ENCODE peak calls at places on chromosomes 11 and 22, in seven cellular contexts. G is spleen, N is AG04449, T is type B pancreatic cell, S is IMR-90, O is HFF-Myc, J is ovary. V is an unnamed sample.

GRCh38 chr22:35264986-35265385 is 7.7 kb downstream of the HMGXB4 start:
- DNase-seq in S (no peak), N (no peak), J (no peak), T (no peak), O (no peak), G (no peak), V (no peak)

GRCh38 chr11:58788355-58789023 is 56.0 kb downstream of the GLYATL2 start:
- DNase-seq in G (no peak), N (no peak), O (peak; percentile 29), T (no peak), J (peak; percentile 31), S (peak; percentile 61), V (no peak)

GRCh38 chr22:39283312-39284141 is 35.9 kb downstream of the RPL3 start:
- DNase-seq in N (no peak), S (peak; percentile 26), T (no peak), G (peak; percentile 88), O (no peak), J (no peak), V (no peak)

GRCh38 chr11:79108851-79109250 is 332.0 kb downstream of the TENM4 start:
- DNase-seq in O (no peak), N (no peak), G (no peak), S (peak; percentile 44), T (no peak), J (no peak), V (no peak)

GRCh38 chr22:39173787-39174497 is 21.5 kb upstream of the CBX7 start:
- DNase-seq in T (no peak), J (no peak), O (no peak), G (peak; percentile 82), S (no peak), N (no peak), V (no peak)

GRCh38 chr22:38824587-38824986 is 19.2 kb downstream of the NPTXR start:
- DNase-seq in S (peak; percentile 75), G (no peak), N (no peak), T (no peak), O (peak; percentile 41), J (peak; percentile 53), V (no peak)

GRCh38 chr22:33455036-33455435 is 396.9 kb upstream of the SYN3 start:
- DNase-seq in S (no peak), O (no peak), J (no peak), N (no peak), G (no peak), T (no peak), V (no peak)

GRCh38 chr11:2664886-2665746 is 34.7 kb downstream of the KCNQ1OT1 start:
- DNase-seq in O (no peak), G (no peak), S (no peak), T (no peak), N (no peak), J (no peak), V (no peak)

GRCh38 chr11:123061403-123062157 is at the start of gene HSPA8:
- DNase-seq in S (peak; percentile 52), J (peak; percentile 64), O (no peak), N (no peak), T (peak; percentile 73), G (peak; percentile 94), V (no peak)

GRCh38 chr11:122808494-122808893 is 29.8 kb upstream of the CRTAM start:
- DNase-seq in O (peak; percentile 59), S (peak; percentile 73), G (no peak), J (no peak), N (no peak), T (no peak), V (no peak)

GRCh38 chr22:31451709-31452571 is 37.7 kb downstream of the EIF4ENIF1 start:
- DNase-seq in S (peak; percentile 59), T (no peak), J (no peak), G (no peak), N (peak; percentile 21), O (peak; percentile 25), V (peak; percentile 4)

GRCh38 chr11:10305262-10305963 is 540 bp downstream of the ADM start:
- DNase-seq in O (no peak), G (peak; percentile 90), J (peak; percentile 46), T (no peak), N (no peak), S (peak; percentile 9), V (no peak)

GRCh38 chr11:82714346-82715174 is 19.1 kb downstream of the FAM181B start:
- DNase-seq in O (no peak), N (no peak), S (no peak), J (no peak), G (no peak), T (no peak), V (no peak)

GRCh38 chr11:19570889-19571288 is 141.7 kb upstream of the NAV2 start:
- DNase-seq in T (no peak), O (no peak), S (no peak), J (no peak), N (no peak), G (no peak), V (no peak)

GRCh38 chr11:19562156-19562555 is 150.5 kb upstream of the NAV2 start:
- DNase-seq in G (no peak), T (no peak), O (no peak), S (no peak), N (no peak), J (no peak), V (no peak)

GRCh38 chr11:19567996-19568395 is 144.6 kb upstream of the NAV2 start:
- DNase-seq in J (no peak), N (no peak), G (no peak), T (no peak), O (no peak), S (no peak), V (no peak)

GRCh38 chr11:19565639-19566038 is 147.0 kb upstream of the NAV2 start:
- DNase-seq in G (no peak), S (no peak), J (no peak), T (no peak), N (no peak), O (no peak), V (no peak)

GRCh38 chr11:19566583-19567379 is 145.9 kb upstream of the NAV2 start:
- DNase-seq in O (no peak), G (no peak), N (no peak), J (no peak), T (no peak), S (no peak), V (no peak)
- TF ChIP-seq CTCF in O (no peak), G (no peak), N (no peak), J (no peak), T (no peak), S (no peak), V (no peak)

DNA sequence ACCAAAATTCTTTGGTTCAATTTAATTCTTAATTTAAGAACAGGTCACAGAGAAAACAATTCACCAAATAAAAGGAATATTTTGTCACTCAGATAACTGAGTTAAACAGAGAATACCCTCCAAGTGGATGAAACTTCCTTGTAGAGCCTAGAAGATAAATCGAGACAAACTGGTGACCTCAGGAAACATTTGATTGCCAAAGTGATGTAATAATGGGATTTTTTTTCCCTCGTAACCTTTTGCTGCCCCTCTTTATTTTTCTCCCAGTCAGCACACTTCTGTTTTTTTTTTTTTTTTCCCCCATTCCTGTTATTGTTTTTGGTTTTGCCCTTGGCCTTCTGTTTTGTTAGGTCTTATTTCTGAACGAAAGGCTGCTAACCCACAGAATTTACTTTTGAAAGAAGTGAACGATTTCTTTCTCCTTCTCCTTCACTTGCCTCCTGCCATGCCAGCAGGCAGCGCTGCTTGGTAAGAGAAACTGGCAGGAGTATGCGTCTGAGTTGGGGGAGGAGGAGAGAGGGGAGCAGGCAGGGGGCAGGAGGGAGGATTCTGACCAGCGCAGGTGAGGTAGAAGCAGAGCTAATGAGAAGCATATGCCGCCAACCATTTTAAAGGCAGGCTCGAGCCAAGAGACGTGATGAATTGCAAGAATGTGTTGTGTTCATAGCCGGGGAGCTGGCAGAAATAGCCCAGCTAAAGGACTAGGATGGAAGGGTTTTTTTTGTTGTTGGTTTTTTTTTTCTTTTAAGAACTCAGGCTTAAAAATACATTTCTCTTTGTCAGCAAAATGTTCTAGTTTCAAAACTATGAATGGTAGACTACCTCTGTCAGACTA is 121.9 kb upstream of the MTMR2 start:
- DNase-seq in S (peak; percentile 63), J (peak; percentile 64), N (peak; percentile 65), T (peak; percentile 73), O (peak; percentile 61), G (no peak), V (no peak)
- TF ChIP-seq CTCF in S (peak; percentile 37), J (peak; percentile 32), N (peak; percentile 50), T (peak; percentile 42), O (peak; percentile 39), G (no peak), V (peak; percentile 64)

GRCh38 chr22:42111798-42112197 is 18.8 kb downstream of the CYP2D6 start:
- DNase-seq in J (no peak), N (no peak), S (no peak), T (no peak), G (no peak), O (no peak), V (no peak)
- TF ChIP-seq CTCF in J (no peak), N (no peak), S (no peak), T (no peak), G (no peak), O (peak; percentile 6), V (no peak)

GRCh38 chr22:27941143-27941542 is 22.1 kb upstream of the PITPNB start:
- DNase-seq in J (no peak), G (no peak), T (no peak), S (no peak), O (no peak), N (no peak), V (no peak)

GRCh38 chr22:27933186-27933983 is 14.3 kb upstream of the PITPNB start:
- DNase-seq in O (no peak), G (no peak), S (no peak), T (no peak), N (no peak), J (no peak), V (no peak)

GRCh38 chr22:27934069-27934468 is 15.0 kb upstream of the PITPNB start:
- DNase-seq in N (no peak), O (no peak), T (no peak), G (no peak), J (no peak), S (no peak), V (no peak)

GRCh38 chr22:27935897-27936296 is 16.8 kb upstream of the PITPNB start:
- DNase-seq in O (no peak), N (no peak), J (no peak), T (no peak), S (no peak), G (no peak), V (no peak)

DNA sequence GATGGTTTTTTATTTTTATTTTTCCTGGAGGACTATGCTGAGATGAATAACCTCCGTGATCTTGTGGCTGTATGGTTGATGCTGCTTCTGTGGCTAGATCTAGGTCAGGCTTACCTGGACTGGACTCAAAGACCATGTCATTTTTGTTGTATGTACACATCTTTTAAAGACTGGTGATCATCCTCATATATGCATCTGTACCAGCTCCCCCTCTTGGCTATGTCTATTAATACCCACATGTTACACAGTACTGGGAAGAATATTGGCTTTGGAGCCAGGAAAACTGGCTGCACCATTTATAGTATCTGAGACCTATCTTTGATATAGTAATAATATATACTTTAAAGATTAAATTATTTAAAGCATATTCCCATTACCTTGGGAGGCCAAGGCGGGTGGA is 18.4 kb upstream of the PITPNB start:
- DNase-seq in O (no peak), T (no peak), J (no peak), S (no peak), N (no peak), G (no peak), V (no peak)
- TF ChIP-seq CTCF in O (no peak), T (peak; percentile 16), J (no peak), S (peak; percentile 19), N (no peak), G (no peak), V (peak; percentile 13)